ENCODE peak calls at places on chromosomes 1 and 21, in five cellular contexts. One of them, this sample, is unnamed.

GRCh38 chr1:162285149-162285561 is 91.5 kb downstream of the SPATA46 start:
- DNase-seq in CD4-positive, alpha-beta T cell: no peak
- DNase-seq in AG09319: no peak
- DNase-seq in lower lobe of right lung: peak
- DNase-seq in activated B cell treated with CpG ODN at 0.5 μM for 24 hours: no peak
- DNase-seq in this sample: no peak

GRCh38 chr1:188723332-188724020 is 1754.2 kb downstream of the BRINP3 start:
- DNase-seq in CD4-positive, alpha-beta T cell: no peak
- DNase-seq in AG09319: no peak
- DNase-seq in lower lobe of right lung: no peak
- DNase-seq in activated B cell treated with CpG ODN at 0.5 μM for 24 hours: no peak
- DNase-seq in this sample: no peak

GRCh38 chr1:158019177-158019868 is 25.9 kb downstream of the KIRREL1 start:
- DNase-seq in CD4-positive, alpha-beta T cell: no peak
- DNase-seq in AG09319: peak
- DNase-seq in lower lobe of right lung: no peak
- DNase-seq in activated B cell treated with CpG ODN at 0.5 μM for 24 hours: no peak
- DNase-seq in this sample: no peak

GRCh38 chr21:45496968-45497845 is 45.0 kb downstream of the SLC19A1 start:
- DNase-seq in CD4-positive, alpha-beta T cell: no peak
- DNase-seq in AG09319: no peak
- DNase-seq in lower lobe of right lung: peak
- DNase-seq in activated B cell treated with CpG ODN at 0.5 μM for 24 hours: no peak
- DNase-seq in this sample: no peak

GRCh38 chr1:2233997-2234761 is 6.1 kb downstream of the SKI start:
- DNase-seq in CD4-positive, alpha-beta T cell: peak
- DNase-seq in AG09319: peak
- DNase-seq in lower lobe of right lung: peak
- DNase-seq in activated B cell treated with CpG ODN at 0.5 μM for 24 hours: no peak
- DNase-seq in this sample: peak

GRCh38 chr1:12548279-12549105 is 69.5 kb downstream of the DHRS3 start:
- DNase-seq in CD4-positive, alpha-beta T cell: no peak
- DNase-seq in AG09319: no peak
- DNase-seq in lower lobe of right lung: peak
- DNase-seq in activated B cell treated with CpG ODN at 0.5 μM for 24 hours: no peak
- DNase-seq in this sample: no peak

GRCh38 chr1:28428012-28428411 is 58.5 kb downstream of the PHACTR4 start:
- DNase-seq in CD4-positive, alpha-beta T cell: no peak
- DNase-seq in AG09319: no peak
- DNase-seq in lower lobe of right lung: no peak
- DNase-seq in activated B cell treated with CpG ODN at 0.5 μM for 24 hours: no peak
- DNase-seq in this sample: no peak

GRCh38 chr1:24925082-24925779 is 4.8 kb downstream of the RUNX3 start:
- DNase-seq in CD4-positive, alpha-beta T cell: peak
- DNase-seq in AG09319: no peak
- DNase-seq in lower lobe of right lung: no peak
- DNase-seq in activated B cell treated with CpG ODN at 0.5 μM for 24 hours: peak
- DNase-seq in this sample: no peak

GRCh38 chr1:116460261-116460660 is 87.2 kb downstream of the ATP1A1 start:
- DNase-seq in CD4-positive, alpha-beta T cell: no peak
- DNase-seq in AG09319: no peak
- DNase-seq in lower lobe of right lung: no peak
- DNase-seq in activated B cell treated with CpG ODN at 0.5 μM for 24 hours: no peak
- DNase-seq in this sample: no peak

GRCh38 chr21:35048706-35049617 is at the start of gene RUNX1:
- DNase-seq in CD4-positive, alpha-beta T cell: peak
- DNase-seq in AG09319: no peak
- DNase-seq in lower lobe of right lung: peak
- DNase-seq in activated B cell treated with CpG ODN at 0.5 μM for 24 hours: peak
- DNase-seq in this sample: no peak

GRCh38 chr1:111238056-111238795 is 10.7 kb downstream of the CHI3L2 start:
- DNase-seq in CD4-positive, alpha-beta T cell: no peak
- DNase-seq in AG09319: no peak
- DNase-seq in lower lobe of right lung: no peak
- DNase-seq in activated B cell treated with CpG ODN at 0.5 μM for 24 hours: no peak
- DNase-seq in this sample: no peak

GRCh38 chr1:111247125-111247838 is 19.8 kb downstream of the CHI3L2 start:
- DNase-seq in CD4-positive, alpha-beta T cell: no peak
- DNase-seq in AG09319: no peak
- DNase-seq in lower lobe of right lung: no peak
- DNase-seq in activated B cell treated with CpG ODN at 0.5 μM for 24 hours: no peak
- DNase-seq in this sample: no peak

GRCh38 chr1:111241797-111242196 is 14.3 kb downstream of the CHI3L2 start:
- DNase-seq in CD4-positive, alpha-beta T cell: no peak
- DNase-seq in AG09319: no peak
- DNase-seq in lower lobe of right lung: no peak
- DNase-seq in activated B cell treated with CpG ODN at 0.5 μM for 24 hours: no peak
- DNase-seq in this sample: no peak

DNA sequence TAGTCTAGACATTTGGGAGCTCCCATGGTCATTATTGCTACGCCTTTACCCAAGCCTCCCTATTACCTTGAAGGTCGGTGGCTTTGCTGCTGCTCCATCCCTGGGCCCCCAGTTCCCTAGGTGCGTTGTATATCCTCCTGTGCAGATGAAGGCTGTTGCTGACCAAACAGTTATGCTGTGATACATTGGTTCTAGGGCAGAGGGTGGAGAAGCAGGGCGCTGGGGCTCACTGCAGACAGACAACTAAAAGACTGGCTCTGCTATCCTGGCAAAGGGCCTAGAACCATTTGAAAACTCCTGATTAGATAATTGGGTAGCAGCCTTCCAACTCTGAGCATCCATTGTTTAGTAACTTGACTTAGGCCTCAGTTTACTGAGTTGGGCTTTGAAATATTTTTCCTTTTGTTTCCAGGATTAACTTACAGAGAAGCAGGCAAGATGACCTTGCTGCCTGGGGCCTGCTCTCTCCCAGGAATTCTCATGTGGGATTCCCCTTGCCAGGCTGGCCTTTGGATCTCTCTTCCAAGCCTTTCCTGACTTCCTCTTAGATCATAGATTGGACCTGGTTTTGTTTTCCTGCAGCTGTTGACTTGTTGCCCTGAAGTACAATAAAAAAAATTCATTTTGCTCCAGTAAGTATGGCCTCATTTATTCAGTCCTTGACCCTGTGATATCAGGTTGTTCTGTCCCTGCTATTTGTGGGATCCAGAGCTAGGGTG is 15.5 kb downstream of the CHI3L2 start:
- DNase-seq in CD4-positive, alpha-beta T cell: no peak
- DNase-seq in AG09319: no peak
- DNase-seq in lower lobe of right lung: no peak
- DNase-seq in activated B cell treated with CpG ODN at 0.5 μM for 24 hours: no peak
- DNase-seq in this sample: no peak
- TF ChIP-seq CTCF in CD4-positive, alpha-beta T cell: no peak
- TF ChIP-seq CTCF in AG09319: no peak
- TF ChIP-seq CTCF in lower lobe of right lung: no peak
- TF ChIP-seq CTCF in activated B cell treated with CpG ODN at 0.5 μM for 24 hours: no peak
- TF ChIP-seq CTCF in this sample: no peak

GRCh38 chr1:212315907-212316306 is 30.7 kb downstream of the PPP2R5A start:
- DNase-seq in CD4-positive, alpha-beta T cell: no peak
- DNase-seq in AG09319: no peak
- DNase-seq in lower lobe of right lung: no peak
- DNase-seq in activated B cell treated with CpG ODN at 0.5 μM for 24 hours: no peak
- DNase-seq in this sample: no peak
- TF ChIP-seq CTCF in CD4-positive, alpha-beta T cell: peak
- TF ChIP-seq CTCF in AG09319: no peak
- TF ChIP-seq CTCF in lower lobe of right lung: peak
- TF ChIP-seq CTCF in activated B cell treated with CpG ODN at 0.5 μM for 24 hours: no peak
- TF ChIP-seq CTCF in this sample: no peak

GRCh38 chr1:63074321-63074720 is 248.0 kb upstream of the FOXD3 start:
- DNase-seq in CD4-positive, alpha-beta T cell: no peak
- DNase-seq in AG09319: no peak
- DNase-seq in lower lobe of right lung: no peak
- DNase-seq in activated B cell treated with CpG ODN at 0.5 μM for 24 hours: no peak
- DNase-seq in this sample: no peak

GRCh38 chr1:63069214-63069613 is 253.2 kb upstream of the FOXD3 start:
- DNase-seq in CD4-positive, alpha-beta T cell: no peak
- DNase-seq in AG09319: no peak
- DNase-seq in lower lobe of right lung: no peak
- DNase-seq in activated B cell treated with CpG ODN at 0.5 μM for 24 hours: no peak
- DNase-seq in this sample: no peak

GRCh38 chr1:63068626-63069025 is 253.7 kb upstream of the FOXD3 start:
- DNase-seq in CD4-positive, alpha-beta T cell: no peak
- DNase-seq in AG09319: no peak
- DNase-seq in lower lobe of right lung: no peak
- DNase-seq in activated B cell treated with CpG ODN at 0.5 μM for 24 hours: no peak
- DNase-seq in this sample: no peak

GRCh38 chr1:63073530-63074306 is 248.6 kb upstream of the FOXD3 start:
- DNase-seq in CD4-positive, alpha-beta T cell: no peak
- DNase-seq in AG09319: no peak
- DNase-seq in lower lobe of right lung: no peak
- DNase-seq in activated B cell treated with CpG ODN at 0.5 μM for 24 hours: no peak
- DNase-seq in this sample: no peak
- TF ChIP-seq CTCF in CD4-positive, alpha-beta T cell: no peak
- TF ChIP-seq CTCF in AG09319: no peak
- TF ChIP-seq CTCF in lower lobe of right lung: no peak
- TF ChIP-seq CTCF in activated B cell treated with CpG ODN at 0.5 μM for 24 hours: no peak
- TF ChIP-seq CTCF in this sample: no peak

DNA sequence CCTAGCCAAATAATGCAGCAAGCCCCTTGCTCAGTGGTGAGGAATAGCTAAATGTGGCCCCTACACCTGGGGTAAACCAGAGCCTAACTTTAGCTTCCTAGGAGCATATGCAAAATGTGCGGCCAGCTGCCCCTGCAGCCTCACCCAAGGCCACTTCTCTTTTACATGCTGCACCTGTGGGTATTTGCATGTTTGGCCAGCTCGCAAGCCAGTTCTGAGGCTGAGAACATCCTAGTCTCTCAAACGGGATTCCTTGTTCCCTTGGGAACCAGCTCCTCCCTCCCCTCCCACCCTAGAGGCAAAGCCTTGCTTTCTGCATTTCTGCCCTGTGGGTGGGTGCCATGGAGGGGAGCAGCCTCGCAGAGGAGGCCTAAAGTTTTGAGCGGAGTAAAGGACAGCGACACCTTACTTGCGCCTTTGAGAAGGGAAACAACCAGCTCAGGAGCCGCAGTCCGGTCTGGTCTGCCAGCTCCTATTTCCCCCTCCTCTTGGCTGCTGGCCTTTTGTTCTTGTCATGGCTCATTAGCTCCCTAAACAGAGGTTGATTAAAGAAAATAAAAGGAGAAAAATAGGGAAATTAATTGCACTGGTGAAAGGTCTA is 68.5 kb downstream of the TEX35 start:
- DNase-seq in CD4-positive, alpha-beta T cell: no peak
- DNase-seq in AG09319: no peak
- DNase-seq in lower lobe of right lung: no peak
- DNase-seq in activated B cell treated with CpG ODN at 0.5 μM for 24 hours: peak
- DNase-seq in this sample: no peak
- TF ChIP-seq CTCF in CD4-positive, alpha-beta T cell: no peak
- TF ChIP-seq CTCF in AG09319: no peak
- TF ChIP-seq CTCF in lower lobe of right lung: no peak
- TF ChIP-seq CTCF in activated B cell treated with CpG ODN at 0.5 μM for 24 hours: no peak
- TF ChIP-seq CTCF in this sample: no peak

GRCh38 chr1:118933051-118933781 is 54.9 kb downstream of the TBX15 start:
- DNase-seq in CD4-positive, alpha-beta T cell: no peak
- DNase-seq in AG09319: no peak
- DNase-seq in lower lobe of right lung: no peak
- DNase-seq in activated B cell treated with CpG ODN at 0.5 μM for 24 hours: no peak
- DNase-seq in this sample: no peak
- TF ChIP-seq CTCF in CD4-positive, alpha-beta T cell: no peak
- TF ChIP-seq CTCF in AG09319: no peak
- TF ChIP-seq CTCF in lower lobe of right lung: no peak
- TF ChIP-seq CTCF in activated B cell treated with CpG ODN at 0.5 μM for 24 hours: no peak
- TF ChIP-seq CTCF in this sample: no peak

GRCh38 chr1:109158433-109158832 is 44.5 kb downstream of the ELAPOR1 start:
- DNase-seq in CD4-positive, alpha-beta T cell: no peak
- DNase-seq in AG09319: no peak
- DNase-seq in lower lobe of right lung: no peak
- DNase-seq in activated B cell treated with CpG ODN at 0.5 μM for 24 hours: no peak
- DNase-seq in this sample: no peak
- TF ChIP-seq CTCF in CD4-positive, alpha-beta T cell: no peak
- TF ChIP-seq CTCF in AG09319: no peak
- TF ChIP-seq CTCF in lower lobe of right lung: no peak
- TF ChIP-seq CTCF in activated B cell treated with CpG ODN at 0.5 μM for 24 hours: no peak
- TF ChIP-seq CTCF in this sample: no peak

This sample was measured in omental fat pad.